ENCODE peak calls at places on chromosomes 4 and X, in seven cellular contexts. U is BE2C, W is mammary epithelial cell, T is Karpas-422, V is ascending aorta, B is aorta, Y is foreskin keratinocyte. A is an unnamed sample.
A peak's percentile ranks its signal among the peaks of the same experiment; 100 is the strongest.

GRCh38 chr4:184153781-184154542 is 63.7 kb downstream of the ENPP6 start:
- DNase-seq in Y (no peak), B (no peak), V (no peak), U (no peak), T (no peak), W (no peak), A (no peak)

GRCh38 chrX:27915617-27916016 is 65.6 kb downstream of the DCAF8L1 start:
- DNase-seq in W (no peak), V (no peak), Y (no peak), T (no peak), U (no peak), B (no peak), A (no peak)

GRCh38 chr4:81923140-81923539 is 450.7 kb downstream of the HNRNPD start:
- DNase-seq in B (no peak), T (no peak), U (no peak), V (no peak), W (no peak), Y (no peak), A (no peak)

GRCh38 chr4:183637461-183637860 is 21.5 kb downstream of the RWDD4 start:
- DNase-seq in B (no peak), U (no peak), W (peak; percentile 39), V (no peak), Y (no peak), T (no peak), A (no peak)

GRCh38 chr4:147927377-147928137 is 195.7 kb downstream of the ARHGAP10 start:
- DNase-seq in B (no peak), V (no peak), T (no peak), Y (no peak), W (no peak), U (no peak), A (no peak)

GRCh38 chrX:48578661-48579128 is 4.4 kb downstream of the RBM3 start:
- DNase-seq in U (no peak), W (no peak), V (no peak), T (peak; percentile 51), B (no peak), Y (no peak), A (peak; percentile 77)

GRCh38 chrX:19795289-19795688 is 92.1 kb downstream of the SH3KBP1 start:
- DNase-seq in V (no peak), Y (no peak), B (no peak), T (no peak), U (no peak), W (no peak), A (no peak)

GRCh38 chr4:118270492-118270891 is 82.3 kb downstream of the PRSS12 start:
- DNase-seq in W (peak; percentile 30), U (peak; percentile 15), V (no peak), T (peak; percentile 84), B (no peak), Y (no peak), A (no peak)

GRCh38 chr4:37662861-37663390 is 23.2 kb downstream of the RELL1 start:
- DNase-seq in T (no peak), V (no peak), W (no peak), Y (no peak), U (no peak), B (no peak), A (no peak)

GRCh38 chrX:130204647-130205046 is 32.9 kb downstream of the RAB33A start:
- DNase-seq in B (no peak), T (no peak), U (no peak), V (no peak), W (no peak), Y (no peak), A (peak; percentile 21)

GRCh38 chrX:150504399-150505186 is 63.8 kb upstream of the MTM1 start:
- DNase-seq in B (no peak), W (no peak), V (no peak), U (no peak), Y (no peak), T (no peak), A (no peak)

DNA sequence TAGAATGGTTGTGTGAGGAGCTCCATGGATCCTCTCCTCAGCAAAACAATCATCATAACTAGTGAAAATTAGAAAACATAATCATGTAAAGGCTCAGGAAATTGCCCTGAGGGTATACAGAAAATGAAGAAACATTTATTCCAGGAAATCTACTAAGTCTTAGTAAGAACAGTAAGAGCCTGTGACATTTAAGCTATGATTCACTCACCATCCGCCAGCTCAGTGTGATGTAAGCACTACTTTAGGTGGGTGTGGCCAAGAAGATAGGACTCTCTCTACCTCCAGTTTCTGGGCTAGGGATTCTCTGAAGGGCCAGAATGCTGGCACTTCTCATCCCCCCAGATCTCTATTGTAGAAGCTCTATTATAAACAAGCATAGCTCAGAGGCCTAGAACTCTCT is 147.5 kb downstream of the DLG3 start:
- DNase-seq in W (peak; percentile 84), Y (peak; percentile 58), U (no peak), V (no peak), T (no peak), B (no peak), A (peak; percentile 3)
- H3K4me1 ChIP-seq in W (peaks cover 10% of the 10 kb centered on the region), Y (peaks cover 3% of the 10 kb centered on the region), U (no peaks in the 10 kb centered on the region), V (no peaks in the 10 kb centered on the region), T (no peaks in the 10 kb centered on the region), B (no peaks in the 10 kb centered on the region), A (no peaks in the 10 kb centered on the region)

GRCh38 chrX:386239-386767 is 404 bp downstream of the PPP2R3B start:
- DNase-seq in B (no peak), W (no peak), V (no peak), U (no peak), T (peak; percentile 78), Y (no peak), A (no peak)
- H3K4me1 ChIP-seq in B (no peaks in the 10 kb centered on the region), W (no peaks in the 10 kb centered on the region), V (peaks cover 5% of the 10 kb centered on the region), U (no peaks in the 10 kb centered on the region), T (peaks cover 22% of the 10 kb centered on the region), Y (no peaks in the 10 kb centered on the region), A (no peaks in the 10 kb centered on the region)

GRCh38 chr4:55178226-55179005 is 53.0 kb upstream of the KDR start:
- DNase-seq in Y (no peak), W (no peak), B (no peak), U (no peak), T (no peak), V (no peak), A (no peak)

GRCh38 chr4:55180980-55181379 is 55.6 kb upstream of the KDR start:
- DNase-seq in Y (no peak), W (no peak), U (no peak), T (no peak), V (no peak), B (no peak), A (no peak)

GRCh38 chr4:55176497-55176896 is 51.1 kb upstream of the KDR start:
- DNase-seq in T (no peak), U (no peak), Y (no peak), V (no peak), B (no peak), W (no peak), A (no peak)

GRCh38 chr4:55175779-55176231 is 50.4 kb upstream of the KDR start:
- DNase-seq in W (no peak), T (no peak), B (no peak), Y (peak; percentile 24), U (no peak), V (no peak), A (no peak)

GRCh38 chr4:55177461-55177860 is 52.1 kb upstream of the KDR start:
- DNase-seq in V (no peak), W (no peak), U (no peak), T (no peak), B (no peak), Y (no peak), A (no peak)
- H3K4me1 ChIP-seq in V (no peaks in the 10 kb centered on the region), W (peaks cover 30% of the 10 kb centered on the region), U (no peaks in the 10 kb centered on the region), T (no peaks in the 10 kb centered on the region), B (no peaks in the 10 kb centered on the region), Y (peaks cover 21% of the 10 kb centered on the region), A (peaks cover 12% of the 10 kb centered on the region)

GRCh38 chr4:152112116-152112515 is 351.3 kb upstream of the GATB start:
- DNase-seq in V (no peak), T (no peak), U (no peak), Y (no peak), B (no peak), W (no peak), A (no peak)
- H3K4me1 ChIP-seq in V (no peaks in the 10 kb centered on the region), T (no peaks in the 10 kb centered on the region), U (no peaks in the 10 kb centered on the region), Y (no peaks in the 10 kb centered on the region), B (no peaks in the 10 kb centered on the region), W (no peaks in the 10 kb centered on the region), A (no peaks in the 10 kb centered on the region)